ENCODE peak calls at places on chromosomes 3 and 15, in six cellular contexts. V, Q, F, N, E and T are unnamed samples.

GRCh38 chr3:24242012-24242698 is 252.5 kb downstream of the THRB start:
- DNase-seq in V (peak), Q (peak), F (no peak), N (no peak), E (no peak), T (peak)

GRCh38 chr15:85099195-85099803 is 117.6 kb downstream of the PDE8A start:
- DNase-seq in V (no peak), Q (no peak), F (no peak), N (no peak), E (no peak), T (no peak)

GRCh38 chr3:32958509-32958908 is 7.1 kb downstream of the CCR4 start:
- DNase-seq in V (no peak), Q (no peak), F (no peak), N (no peak), E (no peak), T (no peak)

GRCh38 chr3:185693985-185694675 is 108.0 kb downstream of the SENP2 start:
- DNase-seq in V (no peak), Q (peak), F (no peak), N (no peak), E (no peak), T (peak)

GRCh38 chr15:76199106-76200082 is 111.9 kb downstream of the ETFA start:
- DNase-seq in V (no peak), Q (peak), F (no peak), N (no peak), E (no peak), T (peak)

GRCh38 chr3:126522363-126522788 is 1.6 kb upstream of the CHST13 start:
- DNase-seq in V (peak), Q (peak), F (peak), N (peak), E (no peak), T (peak)

GRCh38 chr3:37627951-37628620 is 233.6 kb upstream of the CTDSPL start:
- DNase-seq in V (no peak), Q (no peak), F (no peak), N (no peak), E (no peak), T (no peak)

GRCh38 chr3:177567833-177568232 is 370.6 kb upstream of the TBL1XR1 start:
- DNase-seq in V (no peak), Q (no peak), F (no peak), N (no peak), E (no peak), T (no peak)

GRCh38 chr15:75672646-75673425 is 25.1 kb downstream of the SNX33 start:
- DNase-seq in V (peak), Q (peak), F (no peak), N (no peak), E (no peak), T (peak)

GRCh38 chr3:39398700-39399099 is 7.8 kb upstream of the RPSA start:
- DNase-seq in V (no peak), Q (no peak), F (no peak), N (no peak), E (no peak), T (no peak)

GRCh38 chr3:31878231-31878838 is 102.7 kb downstream of the OSBPL10 start:
- DNase-seq in V (no peak), Q (peak), F (no peak), N (no peak), E (no peak), T (no peak)

GRCh38 chr15:84793431-84793830 is 23.7 kb upstream of the ALPK3 start:
- DNase-seq in V (no peak), Q (no peak), F (no peak), N (no peak), E (no peak), T (no peak)

GRCh38 chr3:51498871-51499790 is 684 bp downstream of the DCAF1 start:
- DNase-seq in V (peak), Q (peak), F (peak), N (peak), E (peak), T (peak)

GRCh38 chr3:106317141-106318055 is 448.6 kb upstream of the CBLB start:
- DNase-seq in V (no peak), Q (no peak), F (no peak), N (no peak), E (no peak), T (no peak)

GRCh38 chr15:85010114-85010471 is 28.4 kb downstream of the PDE8A start:
- DNase-seq in V (no peak), Q (no peak), F (no peak), N (no peak), E (no peak), T (no peak)

GRCh38 chr3:151974067-151974466 is 100.6 kb downstream of the SUCNR1 start:
- DNase-seq in V (peak), Q (peak), F (no peak), N (no peak), E (no peak), T (peak)

GRCh38 chr15:32646304-32646703 is 4.8 kb downstream of the SCG5 start:
- DNase-seq in V (peak), Q (no peak), F (no peak), N (no peak), E (no peak), T (no peak)

GRCh38 chr3:48727511-48727910 is 10.5 kb upstream of the IP6K2 start:
- DNase-seq in V (no peak), Q (no peak), F (no peak), N (no peak), E (no peak), T (no peak)

GRCh38 chr3:128382221-128382807 is 84.4 kb downstream of the DNAJB8 start:
- DNase-seq in V (no peak), Q (no peak), F (no peak), N (no peak), E (no peak), T (no peak)

GRCh38 chr3:140905557-140905956 is 36.1 kb upstream of the SLC25A36 start:
- DNase-seq in V (no peak), Q (no peak), F (no peak), N (no peak), E (no peak), T (no peak)

GRCh38 chr3:190108789-190109188 is 11.9 kb downstream of the P3H2 start:
- DNase-seq in V (no peak), Q (no peak), F (no peak), N (no peak), E (no peak), T (no peak)

GRCh38 chr15:40106203-40107161 is 2.2 kb downstream of the BMF start:
- DNase-seq in V (peak), Q (peak), F (peak), N (no peak), E (no peak), T (peak)

GRCh38 chr3:195073866-195074860 is 196.8 kb downstream of the XXYLT1 start:
- DNase-seq in V (no peak), Q (no peak), F (no peak), N (no peak), E (no peak), T (no peak)

GRCh38 chr3:168424059-168424765 is 328.5 kb upstream of the GOLIM4 start:
- DNase-seq in V (no peak), Q (peak), F (no peak), N (no peak), E (no peak), T (peak)

GRCh38 chr3:161560006-161560637 is 63.5 kb downstream of the OTOL1 start:
- DNase-seq in V (peak), Q (peak), F (peak), N (peak), E (peak), T (peak)

GRCh38 chr15:88629071-88629470 is 7.9 kb downstream of the AEN start:
- DNase-seq in V (no peak), Q (no peak), F (no peak), N (no peak), E (no peak), T (no peak)

GRCh38 chr3:46058981-46059380 is 31.7 kb upstream of the XCR1 start:
- DNase-seq in V (no peak), Q (no peak), F (no peak), N (no peak), E (no peak), T (no peak)

GRCh38 chr15:84099181-84099580 is 136.4 kb upstream of the GOLGA6L4 start:
- DNase-seq in V (no peak), Q (no peak), F (no peak), N (no peak), E (no peak), T (peak)

GRCh38 chr15:33016405-33017024 is 178.0 kb downstream of the FMN1 start:
- DNase-seq in V (no peak), Q (no peak), F (no peak), N (no peak), E (no peak), T (no peak)

GRCh38 chr15:62392411-62392810 is 227.3 kb upstream of the C2CD4B start:
- DNase-seq in V (peak), Q (peak), F (peak), N (peak), E (no peak), T (peak)
- H4K8ac ChIP-seq in V (no peak), Q (peak), F (no peak), N (no peak), E (no peak), T (peak)

GRCh38 chr3:107344722-107345121 is 32.5 kb upstream of the CCDC54 start:
- DNase-seq in V (no peak), Q (no peak), F (no peak), N (no peak), E (no peak), T (no peak)

GRCh38 chr3:107345968-107346367 is 31.3 kb upstream of the CCDC54 start:
- DNase-seq in V (no peak), Q (no peak), F (no peak), N (no peak), E (no peak), T (no peak)

GRCh38 chr3:107346559-107346958 is 30.7 kb upstream of the CCDC54 start:
- DNase-seq in V (no peak), Q (no peak), F (no peak), N (no peak), E (no peak), T (no peak)

GRCh38 chr3:107347717-107348116 is 29.5 kb upstream of the CCDC54 start:
- DNase-seq in V (no peak), Q (no peak), F (no peak), N (no peak), E (no peak), T (peak)
- H4K8ac ChIP-seq in V (no peak), Q (no peak), F (no peak), N (no peak), E (no peak), T (no peak)

GRCh38 chr3:50265988-50266387 is 3.0 kb upstream of the SEMA3B start:
- DNase-seq in V (no peak), Q (no peak), F (no peak), N (no peak), E (no peak), T (no peak)
- H4K8ac ChIP-seq in V (no peak), Q (peak), F (no peak), N (peak), E (peak), T (peak)

GRCh38 chr3:108469126-108469525 is 41.3 kb downstream of the MYH15 start:
- DNase-seq in V (peak), Q (no peak), F (no peak), N (no peak), E (no peak), T (no peak)

GRCh38 chr3:108473711-108474110 is 36.7 kb downstream of the MYH15 start:
- DNase-seq in V (peak), Q (no peak), F (no peak), N (no peak), E (no peak), T (no peak)

GRCh38 chr3:108468577-108468976 is 41.8 kb downstream of the MYH15 start:
- DNase-seq in V (no peak), Q (no peak), F (no peak), N (no peak), E (no peak), T (no peak)

GRCh38 chr3:108472011-108472591 is 38.3 kb downstream of the MYH15 start:
- DNase-seq in V (peak), Q (peak), F (no peak), N (no peak), E (no peak), T (peak)

DNA sequence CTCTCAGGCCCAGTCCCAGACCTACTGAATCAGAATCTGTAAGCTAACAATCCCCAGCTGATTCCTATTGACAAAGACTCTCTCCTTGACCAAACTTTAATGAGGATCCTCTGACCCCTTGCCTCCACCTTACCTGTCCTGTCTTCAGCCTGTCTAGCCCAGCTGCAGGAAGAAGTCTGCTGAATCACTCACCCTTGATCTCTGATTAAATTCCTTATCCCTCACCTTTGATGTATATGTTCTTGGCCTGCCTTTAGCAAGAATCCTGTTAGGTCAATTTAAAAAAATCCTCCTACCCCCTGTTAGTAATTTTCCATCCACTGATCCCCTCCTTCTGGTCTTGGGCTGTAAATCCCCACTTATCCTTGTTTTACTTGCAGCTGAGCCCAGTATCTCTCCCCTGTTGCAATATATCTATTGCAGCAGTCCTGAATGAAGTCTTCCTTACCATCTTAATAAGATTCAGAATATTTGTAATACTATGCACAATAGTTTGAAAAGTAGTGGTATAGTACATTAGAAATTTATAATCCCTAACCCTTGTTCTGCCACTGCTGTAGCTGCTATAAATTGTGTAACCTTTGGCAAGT is 39.0 kb downstream of the MYH15 start:
- DNase-seq in V (peak), Q (peak), F (no peak), N (no peak), E (no peak), T (peak)
- H4K8ac ChIP-seq in V (no peak), Q (peak), F (no peak), N (no peak), E (no peak), T (peak)